ENCODE peak calls at places on chromosome 13, in four cellular contexts. G is kidney glomerular epithelial cell; M is stimulated activated CD8-positive, alpha-beta memory T cell treated with anti-CD3 and anti-CD28 coated beads, Interleukin-4, amount 100 ng/mL, for 4 hours; D is fibroblast of the aortic adventitia. T is an unnamed sample.
A peak's percentile ranks its signal among the peaks of the same experiment; 100 is the strongest.

GRCh38 chr13:95880346-95880745 is 172.9 kb downstream of the UGGT2 start:
- DNase-seq in G (no peak), M (no peak), D (peak; percentile 43), T (no peak)

GRCh38 chr13:73957889-73958288 is 176.3 kb downstream of the KLF12 start:
- DNase-seq in G (no peak), M (no peak), D (no peak), T (no peak)

GRCh38 chr13:96671073-96671472 is 323.2 kb downstream of the OXGR1 start:
- DNase-seq in G (no peak), M (no peak), D (no peak), T (no peak)

GRCh38 chr13:79837741-79838450 is 356.9 kb downstream of the NDFIP2 start:
- DNase-seq in G (peak; percentile 58), M (no peak), D (peak; percentile 70), T (no peak)

GRCh38 chr13:102182170-102182569 is 219.7 kb downstream of the FGF14 start:
- DNase-seq in G (no peak), M (no peak), D (no peak), T (no peak)

GRCh38 chr13:60134376-60134775 is 29.4 kb downstream of the DIAPH3 start:
- DNase-seq in G (no peak), M (no peak), D (peak; percentile 49), T (no peak)

GRCh38 chr13:113649212-113649611 is 8.8 kb downstream of the ATP4B start:
- DNase-seq in G (no peak), M (no peak), D (no peak), T (no peak)

GRCh38 chr13:112067121-112067741 is at the start of gene SOX1:
- DNase-seq in G (no peak), M (no peak), D (no peak), T (no peak)

GRCh38 chr13:30963794-30964193 is 31.3 kb downstream of the TEX26 start:
- DNase-seq in G (no peak), M (no peak), D (peak; percentile 45), T (no peak)

GRCh38 chr13:28347456-28348371 is 147.2 kb downstream of the FLT1 start:
- DNase-seq in G (no peak), M (no peak), D (peak; percentile 27), T (no peak)

GRCh38 chr13:39381456-39381855 is 221.5 kb downstream of the LHFPL6 start:
- DNase-seq in G (no peak), M (no peak), D (no peak), T (no peak)

GRCh38 chr13:41827507-41828213 is 133.2 kb downstream of the VWA8 start:
- DNase-seq in G (peak; percentile 66), M (no peak), D (peak; percentile 93), T (no peak)

GRCh38 chr13:51814825-51815650 is 11.1 kb upstream of the DHRS12 start:
- DNase-seq in G (peak; percentile 65), M (peak; percentile 58), D (peak; percentile 69), T (peak; percentile 52)

GRCh38 chr13:36819811-36820140 is 754 bp downstream of the RFXAP start:
- DNase-seq in G (no peak), M (no peak), D (peak; percentile 28), T (no peak)

T was measured in NT2/D1.